ENCODE peak calls at places on chromosome 9, in six cellular contexts. G is GM12892, X is SK-N-SH, B is H1, F is HepG2, C is K562. J is an unnamed sample.

GRCh38 chr9:127873886-127874285 is 3.6 kb downstream of the AK1 start:
- DNase-seq in G (no peak), X (peak; percentile 69), B (no peak), F (no peak), C (no peak), J (no peak)

GRCh38 chr9:35733109-35733541 is 659 bp downstream of the CREB3 start:
- DNase-seq in G (no peak), X (peak; percentile 43), B (peak; percentile 56), F (peak; percentile 60), C (peak; percentile 28), J (no peak)

GRCh38 chr9:88737031-88737430 is 202.1 kb downstream of the NXNL2 start:
- DNase-seq in G (no peak), X (no peak), B (no peak), F (no peak), C (no peak), J (no peak)

GRCh38 chr9:14424983-14425382 is 111.0 kb upstream of the NFIB start:
- DNase-seq in G (no peak), X (no peak), B (no peak), F (no peak), C (no peak), J (no peak)

GRCh38 chr9:31185831-31186230 is 1198.6 kb upstream of the ACO1 start:
- DNase-seq in G (no peak), X (no peak), B (no peak), F (no peak), C (no peak), J (no peak)

GRCh38 chr9:137506702-137507171 is 43.5 kb downstream of the PNPLA7 start:
- DNase-seq in G (no peak), X (no peak), B (no peak), F (no peak), C (no peak), J (no peak)

GRCh38 chr9:6467006-6467625 is 54.1 kb downstream of the UHRF2 start:
- DNase-seq in G (no peak), X (no peak), B (no peak), F (no peak), C (no peak), J (no peak)

GRCh38 chr9:14097215-14097614 is 216.7 kb downstream of the NFIB start:
- DNase-seq in G (no peak), X (peak; percentile 41), B (no peak), F (no peak), C (no peak), J (no peak)

GRCh38 chr9:38677660-38678303 is 42.2 kb downstream of the FAM240B start:
- DNase-seq in G (no peak), X (no peak), B (no peak), F (no peak), C (no peak), J (no peak)

GRCh38 chr9:6869081-6869948 is 111.5 kb downstream of the KDM4C start:
- DNase-seq in G (no peak), X (peak; percentile 57), B (no peak), F (no peak), C (no peak), J (no peak)

GRCh38 chr9:16794871-16795639 is 75.4 kb downstream of the BNC2 start:
- DNase-seq in G (no peak), X (no peak), B (no peak), F (no peak), C (no peak), J (no peak)

GRCh38 chr9:85523202-85523601 is 218.6 kb downstream of the AGTPBP1 start:
- DNase-seq in G (no peak), X (no peak), B (no peak), F (no peak), C (no peak), J (no peak)

GRCh38 chr9:134391319-134392231 is 65.3 kb downstream of the RXRA start:
- DNase-seq in G (peak; percentile 89), X (no peak), B (no peak), F (no peak), C (peak; percentile 52), J (peak; percentile 89)

GRCh38 chr9:80501635-80502034 is 929.9 kb downstream of the TLE4 start:
- DNase-seq in G (no peak), X (no peak), B (no peak), F (no peak), C (no peak), J (no peak)

GRCh38 chr9:110745656-110746055 is 77.1 kb downstream of the MUSK start:
- DNase-seq in G (no peak), X (no peak), B (no peak), F (no peak), C (no peak), J (no peak)

GRCh38 chr9:114015607-114016006 is 62.5 kb downstream of the AMBP start:
- DNase-seq in G (no peak), X (no peak), B (no peak), F (no peak), C (no peak), J (no peak)

GRCh38 chr9:109989296-109989695 is 209.3 kb downstream of the PALM2AKAP2 start:
- DNase-seq in G (no peak), X (no peak), B (no peak), F (no peak), C (no peak), J (no peak)

GRCh38 chr9:105168935-105169334 is 75.5 kb upstream of the SLC44A1 start:
- DNase-seq in G (no peak), X (no peak), B (no peak), F (no peak), C (no peak), J (no peak)

GRCh38 chr9:38682713-38683112 is 37.2 kb downstream of the FAM240B start:
- DNase-seq in G (no peak), X (no peak), B (no peak), F (peak; percentile 54), C (peak; percentile 16), J (no peak)

DNA sequence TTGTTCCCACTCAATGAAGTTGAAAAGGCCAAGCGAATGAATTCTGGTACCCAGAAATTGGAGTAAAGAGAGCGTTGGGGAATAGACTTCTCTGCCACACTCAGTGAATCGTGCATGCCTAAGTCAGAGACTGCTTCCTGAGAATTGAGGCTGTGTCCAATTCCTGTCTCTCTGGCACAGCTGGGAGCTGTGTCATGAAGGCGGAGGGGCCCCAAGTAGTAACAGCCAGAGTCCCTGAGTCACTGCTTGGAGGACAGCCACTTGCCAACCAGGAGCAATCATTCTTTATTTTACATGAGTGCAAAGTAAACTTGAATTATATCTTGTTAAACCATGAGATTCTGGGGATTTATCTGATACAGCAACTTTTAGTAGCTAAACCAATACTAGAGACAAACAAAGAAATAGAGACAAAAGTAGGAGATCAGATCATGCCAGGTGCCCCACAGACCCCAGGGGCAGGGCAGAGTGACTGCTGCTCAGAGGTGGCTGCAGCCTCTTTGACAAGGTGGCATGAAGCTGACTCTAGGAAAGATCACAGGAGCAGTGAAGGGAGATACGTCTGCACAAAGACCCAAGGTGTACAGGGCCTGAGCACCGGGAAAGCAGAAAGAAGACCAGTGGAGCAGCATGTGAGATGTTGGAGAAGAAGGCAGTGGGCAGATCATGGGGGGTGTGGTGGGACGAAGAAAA is 246.0 kb downstream of the GADD45G start:
- DNase-seq in G (no peak), X (no peak), B (no peak), F (no peak), C (no peak), J (no peak)
- TF ChIP-seq TAF1 in G (no peak), X (no peak), B (no peak), F (no peak), C (no peak), J (no peak)

GRCh38 chr9:18699749-18700148 is 225.8 kb downstream of the ADAMTSL1 start:
- DNase-seq in G (no peak), X (no peak), B (no peak), F (no peak), C (no peak), J (no peak)
- TF ChIP-seq POLR2AphosphoS5 in G (no peak), X (no peak), B (no peak), F (no peak), C (no peak), J (no peak)

GRCh38 chr9:98881356-98881755 is 62.4 kb upstream of the COL15A1 start:
- DNase-seq in G (no peak), X (no peak), B (no peak), F (no peak), C (no peak), J (no peak)

GRCh38 chr9:98881836-98882568 is 61.7 kb upstream of the COL15A1 start:
- DNase-seq in G (no peak), X (no peak), B (no peak), F (no peak), C (no peak), J (no peak)

GRCh38 chr9:98879094-98879957 is 64.4 kb upstream of the COL15A1 start:
- DNase-seq in G (no peak), X (no peak), B (no peak), F (no peak), C (no peak), J (no peak)

GRCh38 chr9:98880311-98881015 is 63.2 kb upstream of the COL15A1 start:
- DNase-seq in G (no peak), X (no peak), B (no peak), F (no peak), C (no peak), J (no peak)

GRCh38 chr9:98879958-98880300 is 63.8 kb upstream of the COL15A1 start:
- DNase-seq in G (no peak), X (no peak), B (no peak), F (no peak), C (no peak), J (no peak)
- TF ChIP-seq TAF1 in G (no peak), X (no peak), B (no peak), F (no peak), C (no peak), J (no peak)

GRCh38 chr9:126724226-126724625 is 80.6 kb upstream of the ZBTB43 start:
- DNase-seq in G (no peak), X (peak; percentile 42), B (no peak), F (no peak), C (no peak), J (no peak)

GRCh38 chr9:126721531-126722098 is 83.2 kb upstream of the ZBTB43 start:
- DNase-seq in G (no peak), X (no peak), B (no peak), F (no peak), C (no peak), J (no peak)

GRCh38 chr9:126722252-126722921 is 82.5 kb upstream of the ZBTB43 start:
- DNase-seq in G (peak; percentile 70), X (peak; percentile 86), B (peak; percentile 57), F (no peak), C (peak; percentile 93), J (peak; percentile 71)

GRCh38 chr9:126723807-126724172 is 81.0 kb upstream of the ZBTB43 start:
- DNase-seq in G (no peak), X (peak; percentile 84), B (no peak), F (no peak), C (no peak), J (no peak)

DNA sequence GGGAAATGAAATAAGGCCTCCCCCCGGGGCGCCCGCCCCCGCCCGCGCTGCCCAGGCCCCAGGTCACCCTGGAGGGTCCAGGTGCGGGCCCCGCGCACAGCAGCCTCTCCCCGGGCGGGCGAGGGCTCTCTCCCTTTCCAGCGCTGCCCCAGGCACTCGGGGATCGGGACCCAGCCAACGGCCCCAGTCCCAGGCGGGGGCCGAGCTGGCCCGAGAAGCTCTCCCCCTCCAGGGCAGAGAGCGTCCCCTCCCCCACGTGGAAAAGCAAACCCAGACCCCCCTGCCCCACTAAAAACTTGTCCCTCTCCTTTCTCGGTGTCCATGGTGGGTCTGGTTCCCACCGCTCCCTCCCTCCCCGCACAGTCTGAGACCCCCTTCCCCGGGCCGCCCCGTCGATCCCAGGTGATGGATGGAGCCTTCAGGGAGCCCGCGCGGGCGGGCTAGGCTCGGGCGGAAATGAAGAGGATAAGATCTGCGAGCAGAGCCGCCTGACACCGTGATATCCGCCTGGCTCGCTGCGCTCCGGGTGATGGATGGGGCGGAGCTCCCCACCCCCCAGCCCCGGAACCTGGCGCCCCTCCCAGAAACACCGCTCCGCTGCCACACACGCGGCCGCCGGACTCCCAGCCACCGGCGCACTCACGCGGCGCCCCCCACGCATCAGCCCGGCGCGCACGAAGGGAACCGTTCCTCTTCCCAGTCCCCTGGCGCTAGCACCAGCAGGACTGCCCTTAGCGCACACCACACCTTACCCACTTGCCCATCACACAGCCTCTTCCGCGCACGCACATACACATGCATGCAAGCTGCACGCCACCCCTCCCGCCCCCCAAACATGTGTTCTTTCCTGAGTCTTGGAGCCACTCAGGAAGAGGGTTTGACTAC is 81.7 kb upstream of the ZBTB43 start:
- DNase-seq in G (peak; percentile 51), X (peak; percentile 87), B (no peak), F (no peak), C (peak; percentile 87), J (peak; percentile 62)
- TF ChIP-seq POLR2AphosphoS5 in G (no peak), X (no peak), B (no peak), F (no peak), C (no peak), J (no peak)

J was measured in GM12891.